ENCODE peak calls at places on chromosome 6, in seven cellular contexts. J is cardiac fibroblast, A is amygdala, P is right cardiac atrium, D is foreskin fibroblast, L is left colon, B is activated gamma-delta T cell. Q is an unnamed sample.

GRCh38 chr6:150250826-150251225 is 108.0 kb downstream of the PPP1R14C start:
- DNase-seq in A (no peak), L (no peak), D (peak; percentile 68), B (no peak), J (peak; percentile 34), P (no peak), Q (no peak)

GRCh38 chr6:105991561-105992314 is 94.4 kb upstream of the PRDM1 start:
- DNase-seq in B (no peak), P (peak; percentile 55), L (peak; percentile 41), D (peak; percentile 24), A (no peak), J (no peak), Q (no peak)

GRCh38 chr6:158000530-158001307 is 19.1 kb downstream of the SYNJ2 start:
- DNase-seq in P (no peak), L (no peak), B (no peak), A (no peak), J (no peak), D (no peak), Q (no peak)

GRCh38 chr6:37820713-37821069 is 1.2 kb downstream of the ZFAND3 start:
- DNase-seq in L (no peak), A (no peak), P (no peak), D (no peak), J (no peak), B (no peak), Q (no peak)

GRCh38 chr6:42509765-42510164 is 54.1 kb upstream of the UBR2 start:
- DNase-seq in P (no peak), B (no peak), L (no peak), A (no peak), J (no peak), D (no peak), Q (no peak)

GRCh38 chr6:209432-210103 is 82.7 kb upstream of the DUSP22 start:
- DNase-seq in J (no peak), B (no peak), A (no peak), L (no peak), D (no peak), P (no peak), Q (no peak)

GRCh38 chr6:5471044-5471443 is 209.7 kb downstream of the FARS2 start:
- DNase-seq in P (peak; percentile 84), A (peak; percentile 75), L (no peak), D (peak; percentile 83), B (no peak), J (peak; percentile 69), Q (peak; percentile 54)

GRCh38 chr6:2792330-2792729 is 27.1 kb downstream of the WRNIP1 start:
- DNase-seq in B (no peak), A (no peak), P (no peak), J (peak; percentile 69), L (no peak), D (peak; percentile 72), Q (no peak)

GRCh38 chr6:111482236-111482958 is 621 bp downstream of the REV3L start:
- DNase-seq in D (peak; percentile 68), J (no peak), A (peak; percentile 75), P (peak; percentile 84), L (peak; percentile 48), B (peak; percentile 37), Q (peak; percentile 61)

Q was measured in dorsolateral prefrontal cortex.